ENCODE peak calls at places on chromosomes 11 and 22, in four cellular contexts. A, C, B and S are unnamed samples.

GRCh38 chr11:102849319-102849718 is 5.9 kb upstream of the MMP3 start:
- DNase-seq in A (no peak), C (no peak), B (no peak), S (no peak)

GRCh38 chr11:44814881-44815592 is 88.3 kb downstream of the TSPAN18 start:
- DNase-seq in B (no peak), A (no peak), C (no peak), S (no peak)

GRCh38 chr11:132520199-132520598 is 1012.1 kb downstream of the OPCML start:
- DNase-seq in B (no peak), A (no peak), C (no peak), S (no peak)

GRCh38 chr11:101442171-101442570 is 141.6 kb downstream of the TRPC6 start:
- DNase-seq in A (no peak), C (no peak), B (peak; percentile 9), S (no peak)

GRCh38 chr22:27642104-27642800 is 159.3 kb downstream of the MN1 start:
- DNase-seq in A (peak; percentile 75), C (no peak), B (peak; percentile 76), S (no peak)

GRCh38 chr11:62142921-62143320 is 19.1 kb downstream of the INCENP start:
- DNase-seq in C (no peak), B (no peak), A (no peak), S (no peak)

GRCh38 chr11:1862588-1863351 is 9.9 kb downstream of the LSP1 start:
- DNase-seq in C (no peak), B (no peak), A (no peak), S (no peak)

GRCh38 chr11:65591939-65592814 is 3.4 kb downstream of the KCNK7 start:
- DNase-seq in A (no peak), B (peak; percentile 80), C (peak; percentile 65), S (peak; percentile 94)